ENCODE peak calls at places on chromosome X, in four cellular contexts. N is cardiac fibroblast, R is GM12865, A is NCI-H460. U is an unnamed sample.

GRCh38 chrX:154721155-154721554 is 29.7 kb downstream of the GAB3 start:
- DNase-seq in A (no peak), N (no peak), R (no peak), U (no peak)

GRCh38 chrX:132092439-132093065 is 35.3 kb downstream of the FRMD7 start:
- DNase-seq in N (peak; percentile 80), R (peak; percentile 70), A (peak; percentile 62), U (peak; percentile 51)

GRCh38 chrX:150587585-150588503 is 19.4 kb downstream of the MTM1 start:
- DNase-seq in R (peak; percentile 31), N (peak; percentile 46), A (no peak), U (peak; percentile 28)

GRCh38 chrX:41265615-41266014 is 68.3 kb upstream of the DDX3X start:
- DNase-seq in R (peak; percentile 18), N (peak; percentile 31), A (no peak), U (no peak)

GRCh38 chrX:133999013-133999705 is 13.8 kb upstream of the GPC3 start:
- DNase-seq in A (no peak), N (peak; percentile 70), R (no peak), U (no peak)

GRCh38 chrX:123846598-123847038 is 13.2 kb upstream of the XIAP start:
- DNase-seq in A (no peak), N (peak; percentile 59), R (no peak), U (no peak)

GRCh38 chrX:15474058-15474457 is 19.1 kb downstream of the PIR start:
- DNase-seq in A (no peak), R (no peak), N (no peak), U (no peak)

GRCh38 chrX:68403522-68403921 is 29.8 kb downstream of the OPHN1 start:
- DNase-seq in R (no peak), N (no peak), A (no peak), U (no peak)

GRCh38 chrX:74382613-74383012 is 38.7 kb upstream of the SLC16A2 start:
- DNase-seq in R (peak; percentile 49), A (peak; percentile 66), N (peak; percentile 72), U (peak; percentile 43)

GRCh38 chrX:150873616-150874015 is 24.9 kb downstream of the CD99L2 start:
- DNase-seq in A (no peak), R (peak; percentile 60), N (peak; percentile 15), U (no peak)

GRCh38 chrX:118523920-118524319 is 28.3 kb downstream of the DOCK11 start:
- DNase-seq in A (no peak), N (no peak), R (peak; percentile 51), U (no peak)

GRCh38 chrX:152915541-152916241 is 17.8 kb downstream of the ZNF185 start:
- DNase-seq in N (peak; percentile 38), R (peak; percentile 45), A (peak; percentile 16), U (peak; percentile 31)